ENCODE peak calls at places on chromosomes 3 and 15, in seven cellular contexts. T is HS-5; S is M059J; G is stomach; U is activated CD4-positive, alpha-beta T cell treated with anti-CD3 and anti-CD28 coated beads, Interleukin-2, amount 50 U/mL, for 24 hours; O is tibial artery; K is heart right ventricle. Z is an unnamed sample.

GRCh38 chr15:68228143-68228970 is 1.2 kb downstream of the CLN6 start:
- DNase-seq in S (no peak), K (no peak), U (no peak), G (peak), O (no peak), T (no peak), Z (no peak)

GRCh38 chr3:124434176-124434575 is 296.1 kb upstream of the UMPS start:
- DNase-seq in U (no peak), K (no peak), O (no peak), G (no peak), S (no peak), T (no peak), Z (no peak)

GRCh38 chr15:75661041-75661778 is 13.5 kb downstream of the SNX33 start:
- DNase-seq in K (peak), G (peak), O (peak), U (no peak), T (no peak), S (peak), Z (no peak)

GRCh38 chr15:92666780-92667179 is 11.2 kb upstream of the FAM174B start:
- DNase-seq in O (peak), U (no peak), G (peak), K (peak), T (no peak), S (no peak), Z (no peak)

GRCh38 chr15:51907136-51907862 is 64.3 kb downstream of the LEO1 start:
- DNase-seq in T (no peak), G (peak), O (no peak), K (no peak), U (no peak), S (peak), Z (no peak)

GRCh38 chr3:58492385-58492970 is 582 bp downstream of the KCTD6 start:
- DNase-seq in G (no peak), O (no peak), S (peak), T (no peak), K (no peak), U (no peak), Z (no peak)

GRCh38 chr3:185823280-185824044 is 1.4 kb downstream of the IGF2BP2 start:
- DNase-seq in T (no peak), S (peak), G (peak), O (peak), K (peak), U (no peak), Z (peak)

GRCh38 chr3:111336511-111336910 is 205.5 kb upstream of the CD96 start:
- DNase-seq in O (no peak), T (no peak), K (no peak), G (no peak), U (no peak), S (peak), Z (no peak)

GRCh38 chr3:27678234-27678633 is 43.9 kb downstream of the EOMES start:
- DNase-seq in O (no peak), K (no peak), U (no peak), T (no peak), S (no peak), G (no peak), Z (no peak)

GRCh38 chr15:39127151-39127815 is 453.6 kb upstream of the THBS1 start:
- DNase-seq in O (no peak), S (peak), T (no peak), U (no peak), G (no peak), K (no peak), Z (no peak)

GRCh38 chr15:83300826-83301225 is 16.4 kb upstream of the BNC1 start:
- DNase-seq in S (peak), G (no peak), K (no peak), U (no peak), O (no peak), T (no peak), Z (no peak)

GRCh38 chr3:165883866-165884478 is 46.7 kb upstream of the BCHE start:
- DNase-seq in S (peak), K (no peak), U (no peak), O (no peak), G (no peak), T (no peak), Z (no peak)

GRCh38 chr3:153970735-153971347 is 150.3 kb upstream of the ARHGEF26 start:
- DNase-seq in O (no peak), K (no peak), U (no peak), T (no peak), G (no peak), S (peak), Z (no peak)